ENCODE peak calls at places on chromosomes 5 and 9, in nine cellular contexts. P, C, V, Y, D, T, G, H and U are unnamed samples.

GRCh38 chr9:2727966-2728613 is 10.8 kb downstream of the KCNV2 start:
- DNase-seq in P (peak; percentile 35), C (no peak), V (no peak), Y (no peak), D (peak; percentile 3), T (no peak), G (peak; percentile 68), H (no peak), U (no peak)

GRCh38 chr5:140926211-140926902 is at the start of gene PCDHAC1:
- DNase-seq in P (peak; percentile 73), C (peak; percentile 78), V (peak; percentile 42), Y (no peak), D (peak; percentile 78), T (no peak), G (no peak), H (peak; percentile 44), U (no peak)

GRCh38 chr9:26947736-26948135 is 694 bp upstream of the PLAA start:
- DNase-seq in P (no peak), C (no peak), V (no peak), Y (no peak), D (no peak), T (no peak), G (no peak), H (peak; percentile 46), U (no peak)

GRCh38 chr9:706606-707451 is 134.7 kb upstream of the DMRT1 start:
- DNase-seq in P (no peak), C (peak; percentile 87), V (no peak), Y (peak; percentile 24), D (no peak), T (no peak), G (no peak), H (peak; percentile 51), U (no peak)

GRCh38 chr5:172857982-172858381 is 23.9 kb downstream of the ERGIC1 start:
- DNase-seq in P (no peak), C (no peak), V (no peak), Y (no peak), D (no peak), T (no peak), G (no peak), H (no peak), U (no peak)

GRCh38 chr9:98075332-98075805 is 18.8 kb downstream of the NANS start:
- DNase-seq in P (no peak), C (no peak), V (no peak), Y (no peak), D (no peak), T (no peak), G (no peak), H (no peak), U (no peak)

GRCh38 chr5:306011-306805 is 15.3 kb upstream of the AHRR start:
- DNase-seq in P (no peak), C (no peak), V (no peak), Y (no peak), D (no peak), T (no peak), G (no peak), H (no peak), U (no peak)

GRCh38 chr5:112412370-112412769 is 6.7 kb downstream of the EPB41L4A start:
- DNase-seq in P (no peak), C (no peak), V (no peak), Y (no peak), D (no peak), T (no peak), G (no peak), H (no peak), U (no peak)

GRCh38 chr9:20940447-20941176 is 90.8 kb downstream of the HACD4 start:
- DNase-seq in P (no peak), C (no peak), V (no peak), Y (no peak), D (no peak), T (no peak), G (no peak), H (no peak), U (no peak)